ENCODE peak calls at places on chromosomes 11 and 22, in nine cellular contexts. One of them, this sample, is unnamed.

GRCh38 chr11:31810779-31811647 is at the start of gene PAX6:
- DNase-seq in NAMALWA: peak; percentile 26
- DNase-seq in heart right ventricle: no peak
- DNase-seq in HFF-Myc: no peak
- DNase-seq in uterus: no peak
- DNase-seq in C1 segment of cervical spinal cord: no peak
- DNase-seq in activated naive CD8-positive, alpha-beta T cell treated with anti-CD3 and anti-CD28 coated beads, Interleukin-2, amount 50 U/mL, for 16 hours: no peak
- DNase-seq in MCF 10A: no peak
- DNase-seq in head of caudate nucleus: peak; percentile 77
- DNase-seq in this sample: no peak

GRCh38 chr11:110032257-110032656 is 60.9 kb upstream of the ZC3H12C start:
- DNase-seq in NAMALWA: no peak
- DNase-seq in heart right ventricle: no peak
- DNase-seq in HFF-Myc: no peak
- DNase-seq in uterus: no peak
- DNase-seq in C1 segment of cervical spinal cord: no peak
- DNase-seq in activated naive CD8-positive, alpha-beta T cell treated with anti-CD3 and anti-CD28 coated beads, Interleukin-2, amount 50 U/mL, for 16 hours: no peak
- DNase-seq in MCF 10A: no peak
- DNase-seq in head of caudate nucleus: no peak
- DNase-seq in this sample: no peak

GRCh38 chr11:112524808-112525207 is 264.1 kb upstream of the PLET1 start:
- DNase-seq in NAMALWA: no peak
- DNase-seq in heart right ventricle: peak; percentile 27
- DNase-seq in HFF-Myc: no peak
- DNase-seq in uterus: no peak
- DNase-seq in C1 segment of cervical spinal cord: no peak
- DNase-seq in activated naive CD8-positive, alpha-beta T cell treated with anti-CD3 and anti-CD28 coated beads, Interleukin-2, amount 50 U/mL, for 16 hours: no peak
- DNase-seq in MCF 10A: no peak
- DNase-seq in head of caudate nucleus: no peak
- DNase-seq in this sample: no peak

GRCh38 chr11:18491924-18492323 is 34.8 kb downstream of the TSG101 start:
- DNase-seq in NAMALWA: no peak
- DNase-seq in heart right ventricle: no peak
- DNase-seq in HFF-Myc: no peak
- DNase-seq in uterus: no peak
- DNase-seq in C1 segment of cervical spinal cord: no peak
- DNase-seq in activated naive CD8-positive, alpha-beta T cell treated with anti-CD3 and anti-CD28 coated beads, Interleukin-2, amount 50 U/mL, for 16 hours: no peak
- DNase-seq in MCF 10A: no peak
- DNase-seq in head of caudate nucleus: no peak
- DNase-seq in this sample: no peak

GRCh38 chr22:38177926-38178604 is 3.6 kb downstream of the PLA2G6 start:
- DNase-seq in NAMALWA: no peak
- DNase-seq in heart right ventricle: no peak
- DNase-seq in HFF-Myc: peak; percentile 90
- DNase-seq in uterus: peak; percentile 37
- DNase-seq in C1 segment of cervical spinal cord: no peak
- DNase-seq in activated naive CD8-positive, alpha-beta T cell treated with anti-CD3 and anti-CD28 coated beads, Interleukin-2, amount 50 U/mL, for 16 hours: no peak
- DNase-seq in MCF 10A: peak; percentile 85
- DNase-seq in head of caudate nucleus: peak; percentile 51
- DNase-seq in this sample: no peak

GRCh38 chr11:5605849-5606248 is 9.4 kb downstream of the TRIM6 start:
- DNase-seq in NAMALWA: no peak
- DNase-seq in heart right ventricle: no peak
- DNase-seq in HFF-Myc: no peak
- DNase-seq in uterus: no peak
- DNase-seq in C1 segment of cervical spinal cord: no peak
- DNase-seq in activated naive CD8-positive, alpha-beta T cell treated with anti-CD3 and anti-CD28 coated beads, Interleukin-2, amount 50 U/mL, for 16 hours: no peak
- DNase-seq in MCF 10A: peak; percentile 87
- DNase-seq in head of caudate nucleus: no peak
- DNase-seq in this sample: no peak

GRCh38 chr11:76604081-76604601 is 66.4 kb downstream of the LRRC32 start:
- DNase-seq in NAMALWA: no peak
- DNase-seq in heart right ventricle: no peak
- DNase-seq in HFF-Myc: no peak
- DNase-seq in uterus: no peak
- DNase-seq in C1 segment of cervical spinal cord: no peak
- DNase-seq in activated naive CD8-positive, alpha-beta T cell treated with anti-CD3 and anti-CD28 coated beads, Interleukin-2, amount 50 U/mL, for 16 hours: no peak
- DNase-seq in MCF 10A: no peak
- DNase-seq in head of caudate nucleus: peak; percentile 16
- DNase-seq in this sample: no peak

GRCh38 chr11:63909621-63910506 is 7.1 kb downstream of the RCOR2 start:
- DNase-seq in NAMALWA: no peak
- DNase-seq in heart right ventricle: no peak
- DNase-seq in HFF-Myc: no peak
- DNase-seq in uterus: peak; percentile 43
- DNase-seq in C1 segment of cervical spinal cord: no peak
- DNase-seq in activated naive CD8-positive, alpha-beta T cell treated with anti-CD3 and anti-CD28 coated beads, Interleukin-2, amount 50 U/mL, for 16 hours: no peak
- DNase-seq in MCF 10A: no peak
- DNase-seq in head of caudate nucleus: no peak
- DNase-seq in this sample: no peak

GRCh38 chr11:62574363-62575057 is 819 bp upstream of the EEF1G start:
- DNase-seq in NAMALWA: peak; percentile 41
- DNase-seq in heart right ventricle: peak; percentile 53
- DNase-seq in HFF-Myc: no peak
- DNase-seq in uterus: peak; percentile 58
- DNase-seq in C1 segment of cervical spinal cord: no peak
- DNase-seq in activated naive CD8-positive, alpha-beta T cell treated with anti-CD3 and anti-CD28 coated beads, Interleukin-2, amount 50 U/mL, for 16 hours: no peak
- DNase-seq in MCF 10A: no peak
- DNase-seq in head of caudate nucleus: peak; percentile 82
- DNase-seq in this sample: no peak

GRCh38 chr11:83374311-83374710 is 88.1 kb upstream of the CCDC90B start:
- DNase-seq in NAMALWA: no peak
- DNase-seq in heart right ventricle: no peak
- DNase-seq in HFF-Myc: no peak
- DNase-seq in uterus: no peak
- DNase-seq in C1 segment of cervical spinal cord: no peak
- DNase-seq in activated naive CD8-positive, alpha-beta T cell treated with anti-CD3 and anti-CD28 coated beads, Interleukin-2, amount 50 U/mL, for 16 hours: no peak
- DNase-seq in MCF 10A: no peak
- DNase-seq in head of caudate nucleus: no peak
- DNase-seq in this sample: no peak

GRCh38 chr11:35567737-35568465 is 42.5 kb upstream of the PAMR1 start:
- DNase-seq in NAMALWA: no peak
- DNase-seq in heart right ventricle: no peak
- DNase-seq in HFF-Myc: no peak
- DNase-seq in uterus: no peak
- DNase-seq in C1 segment of cervical spinal cord: no peak
- DNase-seq in activated naive CD8-positive, alpha-beta T cell treated with anti-CD3 and anti-CD28 coated beads, Interleukin-2, amount 50 U/mL, for 16 hours: no peak
- DNase-seq in MCF 10A: peak; percentile 86
- DNase-seq in head of caudate nucleus: no peak
- DNase-seq in this sample: no peak

GRCh38 chr11:77400775-77401469 is 73.0 kb downstream of the PAK1 start:
- DNase-seq in NAMALWA: no peak
- DNase-seq in heart right ventricle: no peak
- DNase-seq in HFF-Myc: no peak
- DNase-seq in uterus: no peak
- DNase-seq in C1 segment of cervical spinal cord: no peak
- DNase-seq in activated naive CD8-positive, alpha-beta T cell treated with anti-CD3 and anti-CD28 coated beads, Interleukin-2, amount 50 U/mL, for 16 hours: no peak
- DNase-seq in MCF 10A: no peak
- DNase-seq in head of caudate nucleus: no peak
- DNase-seq in this sample: no peak

GRCh38 chr11:35045219-35045819 is 93.7 kb upstream of the CD44 start:
- DNase-seq in NAMALWA: no peak
- DNase-seq in heart right ventricle: no peak
- DNase-seq in HFF-Myc: no peak
- DNase-seq in uterus: no peak
- DNase-seq in C1 segment of cervical spinal cord: no peak
- DNase-seq in activated naive CD8-positive, alpha-beta T cell treated with anti-CD3 and anti-CD28 coated beads, Interleukin-2, amount 50 U/mL, for 16 hours: no peak
- DNase-seq in MCF 10A: no peak
- DNase-seq in head of caudate nucleus: no peak
- DNase-seq in this sample: peak; percentile 43

GRCh38 chr11:44955019-44955738 is 4.5 kb upstream of the TP53I11 start:
- DNase-seq in NAMALWA: no peak
- DNase-seq in heart right ventricle: peak; percentile 44
- DNase-seq in HFF-Myc: peak; percentile 44
- DNase-seq in uterus: peak; percentile 60
- DNase-seq in C1 segment of cervical spinal cord: no peak
- DNase-seq in activated naive CD8-positive, alpha-beta T cell treated with anti-CD3 and anti-CD28 coated beads, Interleukin-2, amount 50 U/mL, for 16 hours: no peak
- DNase-seq in MCF 10A: peak; percentile 39
- DNase-seq in head of caudate nucleus: peak; percentile 39
- DNase-seq in this sample: no peak